ENCODE peak calls at places on chromosome 7, in seven cellular contexts. R is ovary, C is upper lobe of right lung, A is colonic mucosa, Z is psoas muscle, F is heart left ventricle, J is adrenal gland. G is an unnamed sample.
A peak's percentile ranks its signal among the peaks of the same experiment; 100 is the strongest.

GRCh38 chr7:80216996-80217842 is 82.6 kb downstream of the GNAI1 start:
- DNase-seq in J (no peak), F (no peak), Z (no peak), R (no peak), A (no peak), C (no peak), G (no peak)

GRCh38 chr7:87318741-87319140 is 26.7 kb upstream of the CROT start:
- DNase-seq in F (no peak), J (no peak), Z (no peak), A (no peak), R (no peak), C (no peak), G (no peak)

GRCh38 chr7:158094046-158094445 is 493.6 kb downstream of the PTPRN2 start:
- DNase-seq in J (no peak), A (no peak), F (no peak), C (no peak), Z (no peak), R (no peak), G (no peak)

GRCh38 chr7:102426268-102427031 is 6.9 kb upstream of the ORAI2 start:
- DNase-seq in Z (no peak), R (no peak), F (no peak), A (no peak), C (peak; percentile 74), J (no peak), G (no peak)

GRCh38 chr7:73528204-73528603 is 6.1 kb upstream of the BAZ1B start:
- DNase-seq in F (no peak), A (no peak), C (no peak), J (no peak), R (no peak), Z (no peak), G (no peak)

GRCh38 chr7:113217314-113217713 is 99.0 kb upstream of the SMIM30 start:
- DNase-seq in J (no peak), Z (no peak), A (no peak), F (no peak), R (no peak), C (no peak), G (no peak)

GRCh38 chr7:50307368-50308012 is 3.0 kb downstream of the IKZF1 start:
- DNase-seq in A (no peak), R (no peak), J (no peak), F (no peak), Z (no peak), C (no peak), G (no peak)

GRCh38 chr7:7795736-7796135 is 77.3 kb upstream of the RPA3 start:
- DNase-seq in C (no peak), A (no peak), J (no peak), R (no peak), F (no peak), Z (no peak), G (no peak)

GRCh38 chr7:41085244-41085643 is 617.6 kb downstream of the INHBA start:
- DNase-seq in A (no peak), F (no peak), C (no peak), R (no peak), J (no peak), Z (no peak), G (no peak)

GRCh38 chr7:7996568-7996967 is 28.0 kb downstream of the GLCCI1 start:
- DNase-seq in Z (no peak), R (no peak), J (no peak), F (no peak), A (no peak), C (no peak), G (no peak)

GRCh38 chr7:117399820-117400422 is 27.4 kb downstream of the ASZ1 start:
- DNase-seq in C (no peak), Z (no peak), J (no peak), A (no peak), F (no peak), R (no peak), G (no peak)

GRCh38 chr7:140375808-140376730 is 22.3 kb downstream of the SLC37A3 start:
- DNase-seq in Z (no peak), A (no peak), J (no peak), F (no peak), C (peak; percentile 5), R (no peak), G (no peak)

GRCh38 chr7:101411477-101411954 is 48.8 kb downstream of the COL26A1 start:
- DNase-seq in F (no peak), J (peak; percentile 72), A (no peak), R (no peak), Z (peak; percentile 16), C (no peak), G (no peak)

GRCh38 chr7:90472805-90473540 is 3.5 kb downstream of the PTTG1IP2 start:
- DNase-seq in C (no peak), A (no peak), F (no peak), Z (no peak), J (no peak), R (no peak), G (no peak)

GRCh38 chr7:6375346-6376101 is 72.2 kb downstream of the DAGLB start:
- DNase-seq in R (no peak), Z (peak; percentile 24), F (no peak), A (no peak), C (no peak), J (no peak), G (no peak)

GRCh38 chr7:141300816-141301215 is 227.0 kb downstream of the TMEM178B start:
- DNase-seq in C (no peak), F (no peak), R (no peak), J (no peak), Z (no peak), A (no peak), G (no peak)

GRCh38 chr7:54419209-54419608 is 123.0 kb upstream of the VSTM2A start:
- DNase-seq in A (no peak), F (no peak), C (no peak), J (no peak), Z (no peak), R (no peak), G (no peak)

GRCh38 chr7:159143780-159144755 is 599 bp downstream of the VIPR2 start:
- DNase-seq in F (peak; percentile 51), J (no peak), C (no peak), Z (peak; percentile 26), R (peak; percentile 66), A (no peak), G (no peak)

GRCh38 chr7:127391591-127392181 is 822 bp downstream of the ZNF800 start:
- DNase-seq in A (peak; percentile 52), F (no peak), Z (peak; percentile 15), J (peak; percentile 14), C (peak; percentile 79), R (no peak), G (peak; percentile 48)

DNA sequence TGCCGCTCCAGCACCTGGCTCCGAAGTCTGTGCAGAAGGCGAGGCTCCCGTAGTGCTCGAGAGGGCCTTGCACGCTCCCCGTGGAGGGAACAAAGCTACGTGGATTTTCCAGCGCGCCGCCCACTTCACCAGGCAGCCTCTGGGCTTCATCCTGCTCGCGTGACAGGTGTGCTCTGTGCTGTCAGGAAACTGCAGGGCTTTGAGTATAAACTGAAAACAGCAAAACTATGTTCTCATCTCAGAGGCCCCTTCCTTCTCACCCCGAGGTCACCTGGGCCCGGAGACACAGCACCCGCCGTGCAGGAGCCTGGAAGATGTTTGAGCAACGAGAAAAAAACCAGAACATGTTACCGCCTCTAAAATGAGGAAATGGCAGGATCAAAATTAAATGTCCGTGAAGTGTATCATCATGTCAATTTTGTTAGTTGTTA is 17.6 kb upstream of the GPR146 start:
- DNase-seq in C (no peak), Z (peak; percentile 5), R (no peak), F (no peak), J (no peak), A (no peak), G (no peak)
- H3K4me3 ChIP-seq in C (peak overlapping the region; percentile 75), Z (no peak overlapping the region), R (no peak overlapping the region), F (peak overlapping the region; percentile 83), J (no peak overlapping the region), A (no peak overlapping the region), G (peak overlapping the region; percentile 78)

GRCh38 chr7:44964384-44964830 is 14.4 kb downstream of the MYO1G start:
- DNase-seq in C (no peak), F (no peak), A (no peak), J (no peak), R (peak; percentile 8), Z (no peak), G (no peak)
- TF ChIP-seq CTCF in C (no peak), F (no peak), A (no peak), J (no peak), R (no peak), Z (no peak), G (peak; percentile 34)

DNA sequence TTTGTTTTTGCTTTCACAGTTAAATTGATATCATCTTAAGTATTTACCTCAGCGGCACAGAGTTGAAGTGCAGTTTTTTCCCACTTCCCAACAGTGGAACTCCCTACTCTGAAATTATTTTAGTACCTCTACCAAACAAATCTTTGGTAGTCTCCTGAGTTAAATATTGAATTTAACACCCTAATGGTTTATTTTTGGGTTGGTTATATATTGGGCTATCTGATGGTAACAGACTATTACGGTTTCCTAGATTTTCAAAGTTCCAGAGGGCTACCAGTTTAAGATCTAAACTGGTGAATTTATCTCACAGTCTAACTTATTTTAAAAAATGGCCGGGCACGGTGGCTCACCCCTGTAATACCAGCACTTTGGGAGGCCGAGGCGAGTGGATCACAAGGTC is 1.3 kb downstream of the ZNF277 start:
- DNase-seq in F (no peak), J (no peak), A (no peak), Z (no peak), R (no peak), C (no peak), G (no peak)
- H3K4me3 ChIP-seq in F (no peak overlapping the region), J (no peak overlapping the region), A (no peak overlapping the region), Z (peak overlapping the region; percentile 86), R (no peak overlapping the region), C (peak overlapping the region; percentile 90), G (peak overlapping the region; percentile 77)

GRCh38 chr7:69814421-69814962 is 216.2 kb downstream of the AUTS2 start:
- DNase-seq in A (no peak), F (no peak), C (no peak), Z (peak; percentile 17), J (no peak), R (no peak), G (no peak)

GRCh38 chr7:69813637-69814240 is 215.5 kb downstream of the AUTS2 start:
- DNase-seq in R (no peak), Z (no peak), J (no peak), A (no peak), C (no peak), F (no peak), G (no peak)

GRCh38 chr7:69812756-69813155 is 214.5 kb downstream of the AUTS2 start:
- DNase-seq in F (no peak), Z (no peak), R (no peak), C (no peak), J (no peak), A (no peak), G (no peak)

GRCh38 chr7:69808401-69808800 is 210.1 kb downstream of the AUTS2 start:
- DNase-seq in A (no peak), C (no peak), F (no peak), R (no peak), Z (no peak), J (no peak), G (no peak)

DNA sequence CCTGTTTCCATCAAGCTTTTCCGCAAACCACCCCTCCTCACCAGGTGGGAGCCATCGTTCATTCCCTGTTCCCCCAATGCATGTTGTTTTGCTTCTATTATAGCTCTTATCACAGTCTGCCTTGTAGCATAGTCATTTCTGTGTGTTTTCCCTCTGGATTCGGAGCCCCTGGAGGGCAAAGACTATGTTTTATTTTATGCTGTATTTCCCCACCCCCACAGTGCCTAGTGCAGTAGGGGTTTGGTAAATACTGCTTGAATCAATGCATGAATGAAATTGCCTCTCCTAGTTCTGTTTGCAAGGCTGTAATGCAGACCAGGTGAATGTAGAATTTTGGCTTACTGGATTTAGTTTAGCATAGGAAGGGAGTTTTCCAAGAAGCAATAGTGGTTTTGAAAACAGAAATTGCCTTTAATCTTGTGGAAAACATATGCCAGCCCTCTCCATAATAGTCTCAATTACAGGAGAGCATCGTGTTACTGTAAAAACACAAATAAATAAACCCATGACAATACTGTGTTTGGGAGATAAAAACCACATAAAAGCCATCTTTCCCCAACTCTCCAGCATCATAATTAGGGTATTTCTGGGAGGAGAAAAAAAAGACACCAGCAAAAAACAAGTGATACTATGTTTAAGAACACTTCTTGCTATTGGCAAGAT is 213.5 kb downstream of the AUTS2 start:
- DNase-seq in A (no peak), F (no peak), J (no peak), R (no peak), Z (no peak), C (no peak), G (no peak)
- TF ChIP-seq CTCF in A (no peak), F (no peak), J (no peak), R (no peak), Z (no peak), C (no peak), G (no peak)

G was measured in RWPE2.